ENCODE peak calls at places on chromosomes 4 and X, in nine cellular contexts. One of them, this sample, is unnamed.

GRCh38 chr4:6984611-6985115 is 58.5 kb upstream of the TADA2B start:
- DNase-seq in neural progenitor cell: no peak
- DNase-seq in MCF 10A: no peak
- DNase-seq in kidney epithelial cell: no peak
- DNase-seq in natural killer cell: no peak
- DNase-seq in chondrocyte: no peak
- DNase-seq in upper lobe of right lung: no peak
- DNase-seq in IMR-90: no peak
- DNase-seq in HepG2: no peak
- DNase-seq in this sample: no peak

GRCh38 chrX:119488749-119489148 is 20.5 kb downstream of the SLC25A5 start:
- DNase-seq in neural progenitor cell: peak
- DNase-seq in MCF 10A: peak
- DNase-seq in kidney epithelial cell: no peak
- DNase-seq in natural killer cell: no peak
- DNase-seq in chondrocyte: no peak
- DNase-seq in upper lobe of right lung: no peak
- DNase-seq in IMR-90: peak
- DNase-seq in HepG2: peak
- DNase-seq in this sample: no peak

GRCh38 chr4:112589207-112589606 is 47.5 kb downstream of the ZGRF1 start:
- DNase-seq in neural progenitor cell: no peak
- DNase-seq in MCF 10A: peak
- DNase-seq in kidney epithelial cell: no peak
- DNase-seq in natural killer cell: no peak
- DNase-seq in chondrocyte: no peak
- DNase-seq in upper lobe of right lung: no peak
- DNase-seq in IMR-90: peak
- DNase-seq in HepG2: peak
- DNase-seq in this sample: no peak

GRCh38 chrX:135543924-135544323 is 23.5 kb downstream of the INTS6L start:
- DNase-seq in neural progenitor cell: peak
- DNase-seq in MCF 10A: peak
- DNase-seq in kidney epithelial cell: no peak
- DNase-seq in natural killer cell: peak
- DNase-seq in chondrocyte: no peak
- DNase-seq in upper lobe of right lung: no peak
- DNase-seq in IMR-90: no peak
- DNase-seq in HepG2: no peak
- DNase-seq in this sample: no peak

GRCh38 chrX:108033890-108034289 is 11.0 kb upstream of the VSIG1 start:
- DNase-seq in neural progenitor cell: no peak
- DNase-seq in MCF 10A: no peak
- DNase-seq in kidney epithelial cell: no peak
- DNase-seq in natural killer cell: no peak
- DNase-seq in chondrocyte: no peak
- DNase-seq in upper lobe of right lung: no peak
- DNase-seq in IMR-90: no peak
- DNase-seq in HepG2: no peak
- DNase-seq in this sample: no peak

GRCh38 chr4:12118651-12119213 is 690.0 kb upstream of the HS3ST1 start:
- DNase-seq in neural progenitor cell: no peak
- DNase-seq in MCF 10A: peak
- DNase-seq in kidney epithelial cell: no peak
- DNase-seq in natural killer cell: no peak
- DNase-seq in chondrocyte: no peak
- DNase-seq in upper lobe of right lung: no peak
- DNase-seq in IMR-90: no peak
- DNase-seq in HepG2: no peak
- DNase-seq in this sample: no peak

GRCh38 chrX:110396777-110397176 is 38.1 kb downstream of the RTL9 start:
- DNase-seq in neural progenitor cell: no peak
- DNase-seq in MCF 10A: no peak
- DNase-seq in kidney epithelial cell: no peak
- DNase-seq in natural killer cell: no peak
- DNase-seq in chondrocyte: no peak
- DNase-seq in upper lobe of right lung: no peak
- DNase-seq in IMR-90: no peak
- DNase-seq in HepG2: no peak
- DNase-seq in this sample: no peak

GRCh38 chr4:174553828-174554227 is 31.5 kb upstream of the HPGD start:
- DNase-seq in neural progenitor cell: no peak
- DNase-seq in MCF 10A: peak
- DNase-seq in kidney epithelial cell: no peak
- DNase-seq in natural killer cell: no peak
- DNase-seq in chondrocyte: no peak
- DNase-seq in upper lobe of right lung: no peak
- DNase-seq in IMR-90: no peak
- DNase-seq in HepG2: no peak
- DNase-seq in this sample: no peak

GRCh38 chrX:136580316-136580715 is 48.3 kb downstream of the VGLL1 start:
- DNase-seq in neural progenitor cell: no peak
- DNase-seq in MCF 10A: no peak
- DNase-seq in kidney epithelial cell: no peak
- DNase-seq in natural killer cell: no peak
- DNase-seq in chondrocyte: no peak
- DNase-seq in upper lobe of right lung: no peak
- DNase-seq in IMR-90: no peak
- DNase-seq in HepG2: no peak
- DNase-seq in this sample: no peak

GRCh38 chr4:3523628-3524221 is 8.5 kb downstream of the LRPAP1 start:
- DNase-seq in neural progenitor cell: no peak
- DNase-seq in MCF 10A: no peak
- DNase-seq in kidney epithelial cell: no peak
- DNase-seq in natural killer cell: no peak
- DNase-seq in chondrocyte: peak
- DNase-seq in upper lobe of right lung: peak
- DNase-seq in IMR-90: no peak
- DNase-seq in HepG2: no peak
- DNase-seq in this sample: no peak

GRCh38 chr4:185853841-185854240 is 41.8 kb upstream of the SORBS2 start:
- DNase-seq in neural progenitor cell: no peak
- DNase-seq in MCF 10A: no peak
- DNase-seq in kidney epithelial cell: no peak
- DNase-seq in natural killer cell: no peak
- DNase-seq in chondrocyte: no peak
- DNase-seq in upper lobe of right lung: no peak
- DNase-seq in IMR-90: no peak
- DNase-seq in HepG2: no peak
- DNase-seq in this sample: no peak

GRCh38 chrX:27680726-27681125 is 90.6 kb downstream of the DCAF8L2 start:
- DNase-seq in neural progenitor cell: no peak
- DNase-seq in MCF 10A: no peak
- DNase-seq in kidney epithelial cell: no peak
- DNase-seq in natural killer cell: no peak
- DNase-seq in chondrocyte: no peak
- DNase-seq in upper lobe of right lung: no peak
- DNase-seq in IMR-90: peak
- DNase-seq in HepG2: no peak
- DNase-seq in this sample: no peak

GRCh38 chr4:40621592-40622512 is 7.8 kb downstream of the RBM47 start:
- DNase-seq in neural progenitor cell: no peak
- DNase-seq in MCF 10A: peak
- DNase-seq in kidney epithelial cell: peak
- DNase-seq in natural killer cell: no peak
- DNase-seq in chondrocyte: no peak
- DNase-seq in upper lobe of right lung: peak
- DNase-seq in IMR-90: peak
- DNase-seq in HepG2: peak
- DNase-seq in this sample: peak

DNA sequence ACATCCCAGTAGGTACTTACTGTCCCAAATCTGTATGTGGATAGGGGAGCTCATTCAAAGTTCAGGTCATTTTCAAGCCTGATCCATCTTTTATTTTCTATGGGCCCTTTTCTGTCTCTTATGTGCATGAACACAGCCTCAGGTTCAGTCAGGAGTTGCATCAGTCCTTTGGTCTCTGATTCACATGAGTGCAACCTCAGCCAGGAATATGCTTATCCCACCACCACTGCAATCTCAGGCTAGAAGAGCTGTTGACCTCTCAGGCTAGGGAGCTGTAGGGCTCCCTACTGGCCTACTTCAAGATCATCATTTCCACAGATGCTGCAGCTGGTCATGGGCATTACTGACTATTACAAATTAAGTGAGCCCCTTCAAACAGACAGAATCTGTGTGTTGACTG is 27.2 kb downstream of the AASDH start:
- DNase-seq in neural progenitor cell: no peak
- DNase-seq in MCF 10A: peak
- DNase-seq in kidney epithelial cell: no peak
- DNase-seq in natural killer cell: no peak
- DNase-seq in chondrocyte: no peak
- DNase-seq in upper lobe of right lung: no peak
- DNase-seq in IMR-90: peak
- DNase-seq in HepG2: no peak
- DNase-seq in this sample: no peak
- TF ChIP-seq CTCF in neural progenitor cell: no peak
- TF ChIP-seq CTCF in MCF 10A: no peak
- TF ChIP-seq CTCF in kidney epithelial cell: no peak
- TF ChIP-seq CTCF in natural killer cell: no peak
- TF ChIP-seq CTCF in chondrocyte: no peak
- TF ChIP-seq CTCF in upper lobe of right lung: no peak
- TF ChIP-seq CTCF in IMR-90: no peak
- TF ChIP-seq CTCF in HepG2: no peak
- TF ChIP-seq CTCF in this sample: no peak

GRCh38 chrX:92232182-92232581 is 453.0 kb downstream of the PCDH11X start:
- DNase-seq in neural progenitor cell: peak
- DNase-seq in MCF 10A: peak
- DNase-seq in kidney epithelial cell: no peak
- DNase-seq in natural killer cell: no peak
- DNase-seq in chondrocyte: no peak
- DNase-seq in upper lobe of right lung: no peak
- DNase-seq in IMR-90: peak
- DNase-seq in HepG2: peak
- DNase-seq in this sample: no peak
- TF ChIP-seq CTCF in neural progenitor cell: peak
- TF ChIP-seq CTCF in MCF 10A: peak
- TF ChIP-seq CTCF in kidney epithelial cell: peak
- TF ChIP-seq CTCF in natural killer cell: no peak
- TF ChIP-seq CTCF in chondrocyte: peak
- TF ChIP-seq CTCF in upper lobe of right lung: peak
- TF ChIP-seq CTCF in IMR-90: peak
- TF ChIP-seq CTCF in HepG2: peak
- TF ChIP-seq CTCF in this sample: no peak

DNA sequence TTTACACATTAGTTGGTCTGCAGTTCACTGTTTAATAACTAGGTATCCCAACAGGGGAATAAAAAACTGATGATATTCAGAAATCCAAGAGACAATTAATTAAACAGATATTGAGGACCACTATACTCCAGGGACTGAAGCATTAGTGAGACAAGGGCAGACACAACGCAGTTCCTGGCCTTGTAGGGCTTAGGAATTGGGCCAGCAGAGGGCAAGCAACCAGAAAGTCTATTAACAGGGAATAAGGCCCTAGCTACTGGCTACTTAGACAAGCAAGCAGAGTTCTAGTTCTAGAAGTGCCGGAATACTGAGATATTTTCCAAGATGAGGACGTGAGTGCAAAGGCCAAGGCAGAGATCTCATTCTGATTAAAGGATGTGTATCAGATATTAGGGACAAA is 58.6 kb upstream of the ADGRA3 start:
- DNase-seq in neural progenitor cell: no peak
- DNase-seq in MCF 10A: no peak
- DNase-seq in kidney epithelial cell: no peak
- DNase-seq in natural killer cell: no peak
- DNase-seq in chondrocyte: no peak
- DNase-seq in upper lobe of right lung: no peak
- DNase-seq in IMR-90: no peak
- DNase-seq in HepG2: no peak
- DNase-seq in this sample: no peak
- TF ChIP-seq CTCF in neural progenitor cell: no peak
- TF ChIP-seq CTCF in MCF 10A: no peak
- TF ChIP-seq CTCF in kidney epithelial cell: no peak
- TF ChIP-seq CTCF in natural killer cell: no peak
- TF ChIP-seq CTCF in chondrocyte: peak
- TF ChIP-seq CTCF in upper lobe of right lung: no peak
- TF ChIP-seq CTCF in IMR-90: no peak
- TF ChIP-seq CTCF in HepG2: no peak
- TF ChIP-seq CTCF in this sample: no peak

GRCh38 chrX:9657590-9658256 is 107.9 kb downstream of the GPR143 start:
- DNase-seq in neural progenitor cell: no peak
- DNase-seq in MCF 10A: no peak
- DNase-seq in kidney epithelial cell: no peak
- DNase-seq in natural killer cell: no peak
- DNase-seq in chondrocyte: no peak
- DNase-seq in upper lobe of right lung: no peak
- DNase-seq in IMR-90: no peak
- DNase-seq in HepG2: no peak
- DNase-seq in this sample: no peak
- TF ChIP-seq CTCF in neural progenitor cell: no peak
- TF ChIP-seq CTCF in MCF 10A: no peak
- TF ChIP-seq CTCF in kidney epithelial cell: no peak
- TF ChIP-seq CTCF in natural killer cell: no peak
- TF ChIP-seq CTCF in chondrocyte: no peak
- TF ChIP-seq CTCF in upper lobe of right lung: no peak
- TF ChIP-seq CTCF in IMR-90: no peak
- TF ChIP-seq CTCF in HepG2: no peak
- TF ChIP-seq CTCF in this sample: no peak

DNA sequence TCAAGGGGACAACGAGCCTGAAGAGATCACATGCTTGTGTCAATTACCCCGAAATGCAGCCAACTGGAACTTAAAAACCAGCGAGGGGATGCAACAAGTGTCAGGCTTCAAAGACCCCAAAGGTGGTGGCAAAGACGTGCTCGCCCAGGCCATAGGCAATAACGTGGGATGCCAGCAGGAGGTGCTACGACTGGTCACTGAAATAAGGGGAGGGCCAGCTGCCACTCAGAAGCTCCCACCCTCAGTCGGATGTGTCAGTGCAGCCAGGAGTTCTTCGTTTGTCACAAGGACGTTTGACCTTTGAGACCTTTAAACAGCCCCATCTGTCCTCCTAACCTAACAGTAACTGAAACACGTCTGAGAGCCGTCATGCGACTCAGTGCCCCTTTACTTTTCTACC is 556.8 kb upstream of the PCDH10 start:
- DNase-seq in neural progenitor cell: no peak
- DNase-seq in MCF 10A: no peak
- DNase-seq in kidney epithelial cell: no peak
- DNase-seq in natural killer cell: no peak
- DNase-seq in chondrocyte: no peak
- DNase-seq in upper lobe of right lung: peak
- DNase-seq in IMR-90: no peak
- DNase-seq in HepG2: peak
- DNase-seq in this sample: no peak
- TF ChIP-seq CTCF in neural progenitor cell: peak
- TF ChIP-seq CTCF in MCF 10A: no peak
- TF ChIP-seq CTCF in kidney epithelial cell: no peak
- TF ChIP-seq CTCF in natural killer cell: no peak
- TF ChIP-seq CTCF in chondrocyte: no peak
- TF ChIP-seq CTCF in upper lobe of right lung: no peak
- TF ChIP-seq CTCF in IMR-90: no peak
- TF ChIP-seq CTCF in HepG2: peak
- TF ChIP-seq CTCF in this sample: no peak

This sample was measured in activated B cell treated with CpG ODN at 0.5 μM for 24 hours.